ENCODE peak calls at places on chromosomes 16 and 17, in eight cellular contexts. J, Q, T, A, N, V, Y and X are unnamed samples.
A peak's percentile ranks its signal among the peaks of the same experiment; 100 is the strongest.

GRCh38 chr16:78105517-78105916 is 6.1 kb downstream of the WWOX start:
- DNase-seq in J (no peak), Q (no peak), T (no peak), A (no peak), N (no peak), V (no peak), Y (no peak), X (no peak)

GRCh38 chr17:72950236-72950931 is 142.1 kb downstream of the SLC39A11 start:
- DNase-seq in J (peak; percentile 74), Q (no peak), T (no peak), A (no peak), N (no peak), V (no peak), Y (no peak), X (no peak)

GRCh38 chr17:8332688-8333087 is 7.0 kb upstream of the ODF4 start:
- DNase-seq in J (peak; percentile 64), Q (no peak), T (no peak), A (no peak), N (no peak), V (no peak), Y (no peak), X (no peak)

GRCh38 chr16:69286941-69287713 is 24.0 kb upstream of the VPS4A start:
- DNase-seq in J (peak; percentile 39), Q (peak; percentile 87), T (peak; percentile 81), A (peak; percentile 44), N (no peak), V (peak; percentile 32), Y (no peak), X (peak; percentile 26)

GRCh38 chr16:68910051-68910450 is 66.7 kb downstream of the TANGO6 start:
- DNase-seq in J (no peak), Q (no peak), T (no peak), A (no peak), N (no peak), V (no peak), Y (no peak), X (no peak)

GRCh38 chr16:22191966-22192260 is 14.2 kb upstream of the EEF2K start:
- DNase-seq in J (no peak), Q (no peak), T (no peak), A (peak; percentile 52), N (no peak), V (no peak), Y (no peak), X (peak; percentile 43)

GRCh38 chr17:30924341-30924740 is 2.6 kb downstream of the ADAP2 start:
- DNase-seq in J (no peak), Q (no peak), T (peak; percentile 28), A (no peak), N (no peak), V (no peak), Y (no peak), X (no peak)

GRCh38 chr16:81473066-81473488 is 28.5 kb downstream of the CMIP start:
- DNase-seq in J (no peak), Q (no peak), T (no peak), A (no peak), N (no peak), V (no peak), Y (no peak), X (no peak)

GRCh38 chr16:78122774-78123315 is 23.4 kb downstream of the WWOX start:
- DNase-seq in J (peak; percentile 56), Q (no peak), T (no peak), A (no peak), N (no peak), V (peak; percentile 29), Y (no peak), X (no peak)

GRCh38 chr17:42233994-42234393 is 39.7 kb upstream of the GHDC start:
- DNase-seq in J (no peak), Q (no peak), T (peak; percentile 29), A (no peak), N (no peak), V (no peak), Y (no peak), X (no peak)

GRCh38 chr17:4394208-4395110 is 28.0 kb upstream of the UBE2G1 start:
- DNase-seq in J (no peak), Q (no peak), T (no peak), A (no peak), N (no peak), V (no peak), Y (no peak), X (no peak)

GRCh38 chr17:78173025-78173715 is 4.8 kb downstream of the SYNGR2 start:
- DNase-seq in J (no peak), Q (no peak), T (no peak), A (peak; percentile 58), N (no peak), V (no peak), Y (no peak), X (peak; percentile 68)

GRCh38 chr16:3092501-3092991 is 6.5 kb downstream of the ZSCAN10 start:
- DNase-seq in J (peak; percentile 50), Q (no peak), T (no peak), A (no peak), N (no peak), V (no peak), Y (no peak), X (no peak)

GRCh38 chr16:12470311-12471229 is 333.1 kb downstream of the CPPED1 start:
- DNase-seq in J (no peak), Q (no peak), T (peak; percentile 69), A (peak; percentile 85), N (no peak), V (no peak), Y (no peak), X (no peak)

GRCh38 chr17:77608431-77608830 is 350.1 kb upstream of the TNRC6C start:
- DNase-seq in J (peak; percentile 15), Q (no peak), T (no peak), A (no peak), N (no peak), V (no peak), Y (no peak), X (no peak)

DNA sequence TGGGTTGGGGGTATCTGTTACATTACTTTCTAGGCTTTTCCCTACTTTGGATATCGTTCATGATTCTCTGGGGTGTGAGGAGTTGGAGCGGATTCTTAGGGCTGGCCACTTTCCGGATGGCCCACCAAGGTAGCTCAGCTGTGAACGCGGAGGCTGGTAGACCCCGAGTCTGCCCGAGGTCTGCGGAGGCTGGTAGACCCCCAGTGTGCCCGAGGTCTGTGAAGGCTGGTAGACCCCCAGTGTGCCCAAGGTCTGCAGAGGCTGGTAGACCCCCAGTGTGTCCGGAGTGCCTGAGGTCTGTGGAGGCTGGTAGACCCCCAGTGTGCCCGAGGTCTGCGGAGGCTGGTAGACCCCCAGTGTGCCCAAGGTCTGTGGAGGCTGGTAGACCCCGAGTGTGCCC is 99.2 kb upstream of the ZNF469 start:
- DNase-seq in J (no peak), Q (no peak), T (no peak), A (no peak), N (no peak), V (no peak), Y (no peak), X (no peak)
- H3K9me3 ChIP-seq in J (no peaks in the 10 kb centered on the region), Q (peaks cover 3% of the 10 kb centered on the region), T (peaks cover 14% of the 10 kb centered on the region), A (no peaks in the 10 kb centered on the region), N (peaks cover 29% of the 10 kb centered on the region), V (no peaks in the 10 kb centered on the region), Y (peaks cover 63% of the 10 kb centered on the region), X (no peaks in the 10 kb centered on the region)

DNA sequence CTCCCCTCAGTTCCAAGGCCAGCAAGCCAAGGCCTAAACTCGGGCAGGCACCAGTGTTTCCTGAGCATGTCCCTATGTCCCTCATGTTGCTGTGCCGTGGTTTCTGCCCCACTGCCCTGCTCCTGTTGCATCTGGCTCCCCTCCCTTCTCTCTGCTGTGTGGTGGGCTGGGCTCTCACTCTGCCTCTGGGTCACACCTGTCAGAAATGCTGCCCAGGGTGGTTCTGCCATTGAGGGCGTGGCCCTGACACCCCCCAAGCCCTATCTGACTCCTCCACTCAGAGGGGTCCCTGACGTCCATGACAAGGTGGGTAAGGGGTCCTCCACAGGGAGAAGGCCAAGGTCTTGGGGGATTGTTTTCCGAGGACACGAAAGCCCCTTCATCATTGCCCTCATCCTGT is 9.2 kb upstream of the ITGA3 start:
- DNase-seq in J (no peak), Q (no peak), T (no peak), A (no peak), N (no peak), V (no peak), Y (no peak), X (no peak)
- TF ChIP-seq EP300 in J (no peak), Q (no peak), T (no peak), A (no peak), N (no peak), V (no peak), Y (no peak), X (no peak)

GRCh38 chr17:38402897-38403296 is 25.4 kb upstream of the ARHGAP23 start:
- DNase-seq in J (no peak), Q (no peak), T (no peak), A (no peak), N (no peak), V (no peak), Y (no peak), X (no peak)

GRCh38 chr17:38401459-38401858 is 26.8 kb upstream of the ARHGAP23 start:
- DNase-seq in J (peak; percentile 46), Q (no peak), T (no peak), A (no peak), N (no peak), V (no peak), Y (no peak), X (no peak)

GRCh38 chr17:38404174-38404943 is 23.9 kb upstream of the ARHGAP23 start:
- DNase-seq in J (no peak), Q (no peak), T (no peak), A (no peak), N (no peak), V (no peak), Y (no peak), X (no peak)

GRCh38 chr17:38405654-38406053 is 22.6 kb upstream of the ARHGAP23 start:
- DNase-seq in J (no peak), Q (no peak), T (no peak), A (no peak), N (no peak), V (no peak), Y (no peak), X (no peak)

GRCh38 chr17:38403491-38403890 is 24.8 kb upstream of the ARHGAP23 start:
- DNase-seq in J (peak; percentile 58), Q (no peak), T (no peak), A (no peak), N (no peak), V (no peak), Y (no peak), X (no peak)
- H3K27me3 ChIP-seq in J (no peaks in the 10 kb centered on the region), Q (no peaks in the 10 kb centered on the region), T (no peaks in the 10 kb centered on the region), A (no peaks in the 10 kb centered on the region), N (no peaks in the 10 kb centered on the region), V (no peaks in the 10 kb centered on the region), Y (no peaks in the 10 kb centered on the region), X (no peaks in the 10 kb centered on the region)

GRCh38 chr17:81398855-81399451 is 3.7 kb downstream of the BAHCC1 start:
- DNase-seq in J (no peak), Q (no peak), T (no peak), A (no peak), N (no peak), V (no peak), Y (no peak), X (no peak)

GRCh38 chr17:81401727-81402529 is 6.7 kb downstream of the BAHCC1 start:
- DNase-seq in J (peak; percentile 81), Q (no peak), T (no peak), A (peak; percentile 58), N (no peak), V (peak; percentile 53), Y (no peak), X (peak; percentile 55)

GRCh38 chr17:81399481-81400153 is 4.4 kb downstream of the BAHCC1 start:
- DNase-seq in J (peak; percentile 82), Q (no peak), T (no peak), A (no peak), N (no peak), V (peak; percentile 69), Y (no peak), X (no peak)

GRCh38 chr17:81400939-81401726 is 5.9 kb downstream of the BAHCC1 start:
- DNase-seq in J (no peak), Q (no peak), T (no peak), A (no peak), N (no peak), V (no peak), Y (no peak), X (no peak)

GRCh38 chr17:81400154-81400938 is 5.1 kb downstream of the BAHCC1 start:
- DNase-seq in J (no peak), Q (no peak), T (no peak), A (peak; percentile 75), N (peak; percentile 56), V (peak; percentile 60), Y (no peak), X (no peak)
- H3K9me3 ChIP-seq in J (no peaks in the 10 kb centered on the region), Q (no peaks in the 10 kb centered on the region), T (no peaks in the 10 kb centered on the region), A (no peaks in the 10 kb centered on the region), N (no peaks in the 10 kb centered on the region), V (no peaks in the 10 kb centered on the region), Y (no peaks in the 10 kb centered on the region), X (no peaks in the 10 kb centered on the region)